ENCODE peak calls at places on chromosomes 4 and X, in six cellular contexts. C is HepG2, M is GM12892, P is K562, G is H1, B is GM12878. N is an unnamed sample.

GRCh38 chr4:2621419-2621818 is 85.0 kb downstream of the FAM193A start:
- DNase-seq in C (no peak), M (no peak), P (no peak), G (no peak), B (no peak), N (no peak)

GRCh38 chr4:39118034-39118658 is 56.1 kb downstream of the KLHL5 start:
- DNase-seq in C (peak), M (no peak), P (no peak), G (no peak), B (no peak), N (no peak)

GRCh38 chr4:78777556-78777900 is 1.4 kb downstream of the BMP2K start:
- DNase-seq in C (no peak), M (no peak), P (no peak), G (no peak), B (no peak), N (no peak)

GRCh38 chr4:69684821-69685220 is 31.8 kb upstream of the UGT2A1 start:
- DNase-seq in C (no peak), M (no peak), P (no peak), G (no peak), B (no peak), N (no peak)

GRCh38 chrX:24190500-24191156 is 41.1 kb downstream of the ZFX start:
- DNase-seq in C (peak), M (no peak), P (no peak), G (no peak), B (no peak), N (no peak)

GRCh38 chrX:10615931-10616780 is 4.2 kb downstream of the MID1 start:
- DNase-seq in C (no peak), M (no peak), P (peak), G (no peak), B (no peak), N (no peak)

GRCh38 chr4:4990857-4991540 is 28.3 kb downstream of the CYTL1 start:
- DNase-seq in C (no peak), M (no peak), P (peak), G (no peak), B (no peak), N (no peak)

GRCh38 chrX:85836868-85837267 is 210.5 kb downstream of the CHM start:
- DNase-seq in C (no peak), M (no peak), P (no peak), G (no peak), B (no peak), N (no peak)

GRCh38 chr4:147570616-147571015 is 46.6 kb upstream of the TMEM184C start:
- DNase-seq in C (no peak), M (no peak), P (no peak), G (no peak), B (no peak), N (no peak)

GRCh38 chr4:82984459-82984858 is 26.2 kb downstream of the LIN54 start:
- DNase-seq in C (peak), M (no peak), P (peak), G (no peak), B (no peak), N (no peak)

GRCh38 chrX:97898798-97899197 is 1015.1 kb downstream of the RPA4 start:
- DNase-seq in C (no peak), M (no peak), P (no peak), G (no peak), B (no peak), N (no peak)

GRCh38 chrX:134738986-134739744 is 80.9 kb upstream of the PLAC1 start:
- DNase-seq in C (no peak), M (no peak), P (no peak), G (no peak), B (no peak), N (no peak)

GRCh38 chr4:82905205-82905604 is 4.7 kb downstream of the THAP9 start:
- DNase-seq in C (no peak), M (no peak), P (peak), G (no peak), B (peak), N (peak)

GRCh38 chr4:165355900-165356300 is 22.9 kb upstream of the CPE start:
- DNase-seq in C (peak), M (no peak), P (no peak), G (no peak), B (no peak), N (no peak)

GRCh38 chr4:20297246-20297645 is 45.5 kb downstream of the SLIT2 start:
- DNase-seq in C (no peak), M (no peak), P (no peak), G (no peak), B (no peak), N (no peak)

GRCh38 chr4:40395908-40396806 is 61.0 kb downstream of the CHRNA9 start:
- DNase-seq in C (peak), M (no peak), P (no peak), G (no peak), B (no peak), N (no peak)

GRCh38 chrX:17685026-17685425 is 52.3 kb upstream of the SCML1 start:
- DNase-seq in C (no peak), M (no peak), P (no peak), G (no peak), B (no peak), N (no peak)

GRCh38 chrX:40550069-40550468 is 30.7 kb upstream of the ATP6AP2 start:
- DNase-seq in C (no peak), M (no peak), P (no peak), G (no peak), B (no peak), N (no peak)

GRCh38 chr4:101147283-101147682 is 200.0 kb downstream of the PPP3CA start:
- DNase-seq in C (no peak), M (no peak), P (no peak), G (no peak), B (no peak), N (no peak)

GRCh38 chr4:132123870-132124623 is 1025.0 kb upstream of the PCDH10 start:
- DNase-seq in C (no peak), M (no peak), P (peak), G (peak), B (peak), N (no peak)

GRCh38 chrX:133249659-133250058 is 31.5 kb upstream of the TFDP3 start:
- DNase-seq in C (no peak), M (no peak), P (no peak), G (no peak), B (no peak), N (no peak)

GRCh38 chrX:72009731-72010130 is 99.1 kb downstream of the NHSL2 start:
- DNase-seq in C (no peak), M (no peak), P (no peak), G (peak), B (no peak), N (no peak)

GRCh38 chr4:5970381-5971076 is 47.7 kb downstream of the C4orf50 start:
- DNase-seq in C (no peak), M (no peak), P (no peak), G (no peak), B (no peak), N (no peak)

GRCh38 chr4:5500165-5500564 is 208.2 kb downstream of the EVC2 start:
- DNase-seq in C (no peak), M (no peak), P (no peak), G (no peak), B (no peak), N (no peak)

DNA sequence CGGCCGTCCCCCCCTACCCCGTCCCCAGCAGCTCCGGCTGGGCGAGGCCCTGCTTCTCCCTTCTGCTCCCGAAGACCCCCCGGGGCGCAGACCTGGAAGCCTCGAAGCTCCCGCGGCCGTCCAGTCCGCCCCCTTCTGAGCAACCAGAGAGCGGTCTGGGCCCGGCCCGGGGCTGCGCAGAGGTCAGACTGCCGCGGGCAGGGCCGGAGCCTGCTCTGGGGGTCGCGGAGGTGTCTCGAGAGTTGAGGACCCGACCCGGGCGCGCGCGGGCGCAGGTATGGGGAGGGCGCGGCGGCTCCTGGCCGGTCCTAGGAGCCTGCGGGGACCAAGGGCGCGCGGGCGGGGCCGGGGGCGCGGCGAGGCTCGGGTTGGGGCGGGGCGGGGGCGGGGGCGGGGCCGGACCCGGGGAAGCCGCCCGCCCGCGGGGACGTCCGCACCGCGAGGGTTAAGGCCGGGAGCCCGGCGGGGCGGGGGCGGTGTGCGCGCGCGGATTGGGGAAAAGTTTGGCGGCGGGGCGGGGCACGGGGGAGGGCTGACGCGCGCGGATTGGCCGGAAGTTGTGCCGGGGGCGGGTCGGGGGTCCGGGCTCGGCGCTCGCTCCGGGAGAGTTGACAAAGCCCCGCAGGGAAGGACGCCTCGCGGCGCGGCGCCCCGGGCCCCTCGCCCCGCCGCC is at the start of gene FGFRL1:
- DNase-seq in C (peak), M (peak), P (peak), G (peak), B (no peak), N (peak)
- TF ChIP-seq POLR2AphosphoS5 in C (no peak), M (no peak), P (no peak), G (no peak), B (no peak), N (no peak)

GRCh38 chr4:154854362-154854761 is 73.3 kb downstream of the RBM46 start:
- DNase-seq in C (peak), M (no peak), P (no peak), G (no peak), B (no peak), N (no peak)

GRCh38 chr4:154858166-154858565 is 77.1 kb downstream of the RBM46 start:
- DNase-seq in C (no peak), M (no peak), P (no peak), G (no peak), B (no peak), N (no peak)
- TF ChIP-seq TAF1 in C (no peak), M (no peak), P (no peak), G (no peak), B (no peak), N (no peak)

DNA sequence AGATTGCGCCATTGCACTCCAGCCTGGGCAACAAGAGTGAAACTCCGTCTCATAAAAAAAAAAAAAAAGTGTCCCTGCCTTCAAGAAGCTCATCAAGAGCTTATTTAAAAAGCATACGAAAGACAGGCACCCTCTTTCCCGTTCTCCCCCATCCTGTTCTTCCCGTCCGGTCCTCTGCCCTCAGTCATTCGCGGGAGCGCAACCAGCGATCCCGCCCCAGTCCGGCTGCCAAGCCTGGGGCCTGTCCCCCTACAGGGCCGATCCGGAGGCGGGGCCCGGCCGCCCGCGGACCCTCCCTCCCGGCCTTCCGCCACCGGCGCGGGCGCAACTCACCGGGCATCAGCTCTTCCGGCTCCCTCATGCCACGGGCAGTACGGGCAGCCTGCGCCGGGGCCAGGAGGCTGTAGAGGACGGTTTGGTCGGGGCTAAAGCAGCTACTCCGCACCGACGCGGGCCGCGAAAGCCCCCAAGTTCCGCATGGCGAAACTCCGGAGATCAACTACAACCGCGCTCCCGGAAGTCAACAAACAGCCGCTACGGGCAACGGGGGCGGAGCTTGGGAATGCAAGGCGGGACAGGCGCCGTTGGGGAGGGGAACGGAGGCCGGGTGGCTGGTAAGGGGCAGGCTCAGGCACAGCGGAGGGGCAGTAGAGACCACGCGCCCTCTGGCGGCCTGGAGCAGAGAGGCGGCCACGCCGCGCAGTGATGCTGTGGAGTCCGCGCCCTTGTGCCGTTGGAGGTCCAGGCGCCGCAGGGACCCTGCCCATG is at the start of gene RPGR:
- DNase-seq in C (peak), M (peak), P (peak), G (peak), B (peak), N (peak)
- TF ChIP-seq POLR2A in C (peak), M (no peak), P (peak), G (peak), B (peak), N (no peak)

GRCh38 chr4:105572296-105572695 is 19.9 kb downstream of the ARHGEF38 start:
- DNase-seq in C (no peak), M (no peak), P (no peak), G (no peak), B (no peak), N (no peak)
- TF ChIP-seq POLR2AphosphoS5 in C (no peak), M (no peak), P (no peak), G (no peak), B (no peak), N (no peak)